ENCODE peak calls at places on chromosomes 3 and 15, in five cellular contexts. One of them, this sample, is unnamed.

GRCh38 chr3:14118400-14119165 is 6.1 kb downstream of the CHCHD4 start:
- DNase-seq in H7: no peak
- DNase-seq in GM12865: no peak
- DNase-seq in fibroblast of pulmonary artery: peak; percentile 75
- DNase-seq in cardiac fibroblast: peak; percentile 84
- DNase-seq in this sample: peak; percentile 64

GRCh38 chr3:154954750-154955149 is 125.4 kb upstream of the MME start:
- DNase-seq in cardiac fibroblast: peak; percentile 88
- DNase-seq in H7: peak; percentile 40
- DNase-seq in GM12865: peak; percentile 12
- DNase-seq in fibroblast of pulmonary artery: peak; percentile 87
- DNase-seq in this sample: no peak

GRCh38 chr15:33623010-33623409 is 312.2 kb downstream of the RYR3 start:
- DNase-seq in cardiac fibroblast: no peak
- DNase-seq in GM12865: peak; percentile 2
- DNase-seq in fibroblast of pulmonary artery: no peak
- DNase-seq in H7: peak; percentile 49
- DNase-seq in this sample: no peak

GRCh38 chr3:175274056-175274455 is 414.9 kb downstream of the NAALADL2 start:
- DNase-seq in fibroblast of pulmonary artery: no peak
- DNase-seq in GM12865: peak; percentile 91
- DNase-seq in cardiac fibroblast: no peak
- DNase-seq in H7: no peak
- DNase-seq in this sample: no peak

GRCh38 chr15:32718082-32718821 is 448 bp downstream of the GREM1 start:
- DNase-seq in fibroblast of pulmonary artery: no peak
- DNase-seq in H7: peak; percentile 76
- DNase-seq in GM12865: no peak
- DNase-seq in cardiac fibroblast: no peak
- DNase-seq in this sample: no peak

GRCh38 chr3:30779686-30780287 is 114.7 kb downstream of the GADL1 start:
- DNase-seq in H7: peak; percentile 13
- DNase-seq in fibroblast of pulmonary artery: peak; percentile 61
- DNase-seq in GM12865: peak; percentile 25
- DNase-seq in cardiac fibroblast: peak; percentile 50
- DNase-seq in this sample: peak; percentile 32

GRCh38 chr3:138441256-138441655 is 6.8 kb downstream of the ESYT3 start:
- DNase-seq in H7: peak; percentile 44
- DNase-seq in GM12865: no peak
- DNase-seq in fibroblast of pulmonary artery: no peak
- DNase-seq in cardiac fibroblast: no peak
- DNase-seq in this sample: no peak

GRCh38 chr3:87333393-87333892 is 57.1 kb upstream of the POU1F1 start:
- DNase-seq in cardiac fibroblast: peak; percentile 63
- DNase-seq in H7: no peak
- DNase-seq in GM12865: no peak
- DNase-seq in fibroblast of pulmonary artery: peak; percentile 91
- DNase-seq in this sample: peak; percentile 89

GRCh38 chr15:45376300-45376928 is 1.9 kb downstream of the GATM start:
- DNase-seq in H7: no peak
- DNase-seq in cardiac fibroblast: no peak
- DNase-seq in GM12865: no peak
- DNase-seq in fibroblast of pulmonary artery: no peak
- DNase-seq in this sample: no peak

GRCh38 chr15:93929375-93930094 is 301.8 kb upstream of the MCTP2 start:
- DNase-seq in GM12865: no peak
- DNase-seq in cardiac fibroblast: peak; percentile 63
- DNase-seq in H7: peak; percentile 12
- DNase-seq in fibroblast of pulmonary artery: peak; percentile 47
- DNase-seq in this sample: no peak

GRCh38 chr3:69326821-69327433 is 59.0 kb downstream of the FRMD4B start:
- DNase-seq in cardiac fibroblast: no peak
- DNase-seq in fibroblast of pulmonary artery: no peak
- DNase-seq in H7: no peak
- DNase-seq in GM12865: peak; percentile 89
- DNase-seq in this sample: no peak

GRCh38 chr3:55226696-55227095 is 260.4 kb downstream of the WNT5A start:
- DNase-seq in GM12865: no peak
- DNase-seq in cardiac fibroblast: no peak
- DNase-seq in fibroblast of pulmonary artery: no peak
- DNase-seq in H7: no peak
- DNase-seq in this sample: peak; percentile 51

GRCh38 chr15:91866971-91867372 is 13.5 kb downstream of the SLCO3A1 start:
- DNase-seq in GM12865: no peak
- DNase-seq in cardiac fibroblast: peak; percentile 51
- DNase-seq in fibroblast of pulmonary artery: peak; percentile 30
- DNase-seq in H7: peak; percentile 35
- DNase-seq in this sample: no peak

GRCh38 chr3:144774897-144775296 is 803.3 kb downstream of the DIPK2A start:
- DNase-seq in fibroblast of pulmonary artery: no peak
- DNase-seq in GM12865: peak; percentile 21
- DNase-seq in cardiac fibroblast: no peak
- DNase-seq in H7: no peak
- DNase-seq in this sample: peak; percentile 97

GRCh38 chr15:90315276-90315982 is 36.7 kb upstream of the ZNF774 start:
- DNase-seq in cardiac fibroblast: peak; percentile 96
- DNase-seq in H7: no peak
- DNase-seq in fibroblast of pulmonary artery: peak; percentile 96
- DNase-seq in GM12865: no peak
- DNase-seq in this sample: peak; percentile 56

GRCh38 chr3:29486087-29486486 is 205.2 kb downstream of the RBMS3 start:
- DNase-seq in fibroblast of pulmonary artery: peak; percentile 95
- DNase-seq in cardiac fibroblast: peak; percentile 93
- DNase-seq in GM12865: peak; percentile 54
- DNase-seq in H7: no peak
- DNase-seq in this sample: peak; percentile 61

GRCh38 chr15:36356978-36357582 is 222.3 kb upstream of the CDIN1 start:
- DNase-seq in cardiac fibroblast: peak; percentile 76
- DNase-seq in H7: no peak
- DNase-seq in GM12865: no peak
- DNase-seq in fibroblast of pulmonary artery: peak; percentile 69
- DNase-seq in this sample: peak; percentile 69

GRCh38 chr15:59087731-59088130 is 17.2 kb upstream of the CCNB2 start:
- DNase-seq in cardiac fibroblast: no peak
- DNase-seq in GM12865: no peak
- DNase-seq in fibroblast of pulmonary artery: no peak
- DNase-seq in H7: no peak
- DNase-seq in this sample: no peak

GRCh38 chr15:66830358-66830757 is 128.3 kb downstream of the SMAD6 start:
- DNase-seq in fibroblast of pulmonary artery: peak; percentile 70
- DNase-seq in H7: no peak
- DNase-seq in GM12865: no peak
- DNase-seq in cardiac fibroblast: peak; percentile 85
- DNase-seq in this sample: peak; percentile 92

GRCh38 chr15:69926011-69926410 is 171.7 kb downstream of the TLE3 start:
- DNase-seq in H7: no peak
- DNase-seq in cardiac fibroblast: peak; percentile 10
- DNase-seq in GM12865: no peak
- DNase-seq in fibroblast of pulmonary artery: peak; percentile 20
- DNase-seq in this sample: no peak

DNA sequence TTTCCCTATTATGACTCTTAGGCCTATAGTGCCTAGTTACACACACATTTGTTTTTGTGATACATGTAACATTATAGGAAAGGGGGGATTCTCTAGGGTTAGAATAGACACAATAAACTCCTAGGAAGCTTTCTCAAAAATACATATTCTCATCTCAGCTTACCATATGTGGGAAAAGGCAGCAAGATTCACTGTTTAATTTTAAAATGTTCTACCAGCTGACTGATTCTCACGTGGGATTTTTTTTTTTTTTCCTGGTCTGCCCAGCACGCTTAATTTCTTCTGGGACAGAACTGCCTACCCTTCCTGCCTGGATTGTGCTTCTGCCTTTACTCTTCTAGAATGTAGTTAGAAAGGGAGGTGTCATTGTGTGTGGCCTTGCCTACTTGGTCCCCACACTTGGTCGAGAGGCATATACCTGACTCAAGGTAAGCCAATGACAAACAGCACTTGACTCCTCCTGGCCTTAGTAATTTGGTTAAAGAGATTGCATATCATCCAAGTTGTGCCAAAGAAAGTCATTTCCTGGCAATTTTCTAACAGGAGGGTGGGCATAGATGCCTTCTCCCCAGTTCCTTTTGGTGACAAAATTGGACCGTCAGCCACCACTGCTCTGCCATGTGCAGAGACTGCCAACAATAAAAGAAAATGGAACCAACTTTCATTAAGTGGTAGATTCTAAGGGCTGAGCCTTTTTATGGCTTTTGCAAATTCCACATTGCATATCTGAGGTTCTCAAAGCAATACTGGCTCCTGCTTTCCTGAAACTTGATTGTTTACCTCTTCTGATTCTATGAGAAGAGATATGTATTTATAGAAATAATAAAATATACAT is 8.0 kb upstream of the LEKR1 start:
- DNase-seq in GM12865: peak; percentile 32
- DNase-seq in fibroblast of pulmonary artery: no peak
- DNase-seq in cardiac fibroblast: no peak
- DNase-seq in H7: no peak
- DNase-seq in this sample: no peak
- H3K4me3 ChIP-seq in GM12865: peak overlapping the region; percentile 83
- H3K4me3 ChIP-seq in fibroblast of pulmonary artery: no peak overlapping the region
- H3K4me3 ChIP-seq in cardiac fibroblast: no peak overlapping the region
- H3K4me3 ChIP-seq in H7: no peak overlapping the region
- H3K4me3 ChIP-seq in this sample: peak overlapping the region; percentile 41

DNA sequence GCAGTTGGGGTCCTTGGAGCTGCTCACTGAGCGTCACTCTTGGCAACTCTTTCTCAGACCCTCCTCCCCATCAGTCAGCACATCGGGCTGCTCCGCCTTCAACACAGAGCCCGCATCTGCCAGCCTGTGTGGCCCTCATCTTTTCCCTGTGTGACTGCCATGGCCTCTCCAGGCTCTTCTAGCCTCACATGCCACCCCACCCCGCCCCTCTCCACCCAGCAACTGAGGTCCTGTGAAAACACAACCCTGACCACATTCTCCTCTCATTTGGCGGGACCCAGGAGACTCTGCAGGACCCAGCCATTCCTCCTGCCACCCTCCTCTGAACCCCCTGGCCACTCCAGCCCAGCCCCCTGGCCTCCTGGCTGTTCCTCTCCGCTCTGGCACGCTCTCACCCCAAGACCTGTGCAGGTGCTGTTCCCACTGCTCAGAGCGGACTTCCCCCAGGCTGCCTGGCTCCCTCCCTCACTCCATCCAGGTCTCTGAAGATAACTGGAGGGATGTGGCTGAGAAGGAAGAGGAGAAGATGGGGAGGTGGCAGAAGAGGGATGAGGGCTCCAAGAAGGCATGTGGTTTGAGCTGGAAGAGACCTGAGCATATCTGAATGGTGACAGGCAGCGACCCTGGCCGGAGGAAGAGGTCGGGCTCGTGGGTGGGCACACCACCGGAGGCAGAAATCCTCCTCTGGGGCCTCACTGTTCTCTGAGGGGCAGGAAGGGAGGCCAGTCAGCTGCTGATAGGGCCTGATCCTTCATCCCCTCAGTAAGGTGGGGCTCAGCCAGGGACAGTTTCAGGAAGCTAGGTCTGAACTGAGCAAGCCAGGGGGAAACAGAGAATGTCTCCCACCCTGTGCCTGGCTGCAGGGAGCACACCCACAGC is 111.2 kb upstream of the RPL32 start:
- DNase-seq in H7: peak; percentile 56
- DNase-seq in GM12865: no peak
- DNase-seq in cardiac fibroblast: no peak
- DNase-seq in fibroblast of pulmonary artery: no peak
- DNase-seq in this sample: no peak
- H3K4me3 ChIP-seq in H7: no peak overlapping the region
- H3K4me3 ChIP-seq in GM12865: no peak overlapping the region
- H3K4me3 ChIP-seq in cardiac fibroblast: no peak overlapping the region
- H3K4me3 ChIP-seq in fibroblast of pulmonary artery: no peak overlapping the region
- H3K4me3 ChIP-seq in this sample: no peak overlapping the region

DNA sequence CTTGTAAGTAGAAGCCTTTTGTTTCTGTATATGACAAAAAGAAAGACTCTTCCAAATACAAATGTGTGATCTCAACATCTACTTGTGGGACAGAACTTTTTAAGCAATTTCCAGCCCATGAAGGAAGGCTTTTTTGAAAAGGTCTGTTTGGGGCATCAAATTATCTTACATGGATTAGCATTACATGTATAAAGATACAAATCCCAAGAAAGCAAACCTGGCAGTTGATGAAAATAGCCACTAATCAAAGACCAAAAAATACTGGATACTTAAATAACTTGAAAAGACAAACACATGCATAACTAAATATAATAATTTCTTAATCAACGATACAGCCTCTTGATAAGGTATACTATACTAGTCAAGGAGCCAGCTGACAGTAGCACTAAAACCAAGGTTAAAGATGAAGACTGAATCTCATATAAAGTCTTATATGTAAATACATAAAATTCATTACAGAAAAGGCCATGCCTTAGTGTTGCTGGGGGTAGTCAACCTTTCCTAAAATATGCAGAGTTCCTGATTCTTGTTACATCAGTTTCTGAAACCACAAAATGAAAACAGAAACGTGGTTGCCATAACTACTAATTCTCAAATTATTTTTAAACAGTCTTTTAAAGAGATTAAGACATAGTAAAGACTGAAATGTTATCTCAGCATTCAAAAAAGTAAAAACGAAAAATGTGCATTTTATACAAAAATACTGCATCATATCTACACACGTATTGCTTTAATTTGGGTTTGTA is 2.0 kb downstream of the ANKRD28 start:
- DNase-seq in cardiac fibroblast: peak; percentile 74
- DNase-seq in fibroblast of pulmonary artery: peak; percentile 79
- DNase-seq in GM12865: peak; percentile 74
- DNase-seq in H7: no peak
- DNase-seq in this sample: no peak
- H3K4me3 ChIP-seq in cardiac fibroblast: peak overlapping the region; percentile 66
- H3K4me3 ChIP-seq in fibroblast of pulmonary artery: peak overlapping the region; percentile 76
- H3K4me3 ChIP-seq in GM12865: peak overlapping the region; percentile 67
- H3K4me3 ChIP-seq in H7: no peak overlapping the region
- H3K4me3 ChIP-seq in this sample: peak overlapping the region; percentile 76

GRCh38 chr3:43998841-43999805 is 242.6 kb upstream of the TOPAZ1 start:
- DNase-seq in H7: peak; percentile 92
- DNase-seq in GM12865: peak; percentile 92
- DNase-seq in cardiac fibroblast: peak; percentile 46
- DNase-seq in fibroblast of pulmonary artery: peak; percentile 18
- DNase-seq in this sample: peak; percentile 75

GRCh38 chr3:43998374-43998840 is 243.3 kb upstream of the TOPAZ1 start:
- DNase-seq in cardiac fibroblast: no peak
- DNase-seq in fibroblast of pulmonary artery: no peak
- DNase-seq in GM12865: no peak
- DNase-seq in H7: peak; percentile 71
- DNase-seq in this sample: no peak

GRCh38 chr3:44001072-44001471 is 240.6 kb upstream of the TOPAZ1 start:
- DNase-seq in cardiac fibroblast: no peak
- DNase-seq in fibroblast of pulmonary artery: no peak
- DNase-seq in H7: no peak
- DNase-seq in GM12865: no peak
- DNase-seq in this sample: no peak

GRCh38 chr3:44000586-44000985 is 241.1 kb upstream of the TOPAZ1 start:
- DNase-seq in fibroblast of pulmonary artery: no peak
- DNase-seq in H7: no peak
- DNase-seq in cardiac fibroblast: peak; percentile 19
- DNase-seq in GM12865: peak; percentile 70
- DNase-seq in this sample: peak; percentile 85

DNA sequence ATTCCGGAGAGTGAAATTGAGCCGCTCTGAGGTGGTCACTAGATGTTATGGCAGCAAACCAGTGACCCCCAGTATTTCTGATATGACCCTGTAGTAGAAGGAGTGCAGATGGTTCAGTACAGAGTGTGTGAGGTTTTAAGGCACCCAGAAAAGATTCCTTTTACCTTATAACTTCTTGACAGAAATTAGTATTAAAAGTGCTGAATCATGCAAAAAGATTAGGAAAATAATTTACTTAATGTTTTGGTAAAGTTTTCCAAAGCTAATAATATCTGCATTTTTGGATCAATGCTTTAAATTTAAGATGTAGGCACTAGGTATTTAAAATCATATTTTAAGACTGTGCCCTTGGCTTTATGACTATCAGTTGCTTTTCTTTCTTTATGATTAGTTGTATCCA is 241.8 kb upstream of the TOPAZ1 start:
- DNase-seq in fibroblast of pulmonary artery: no peak
- DNase-seq in GM12865: no peak
- DNase-seq in cardiac fibroblast: no peak
- DNase-seq in H7: no peak
- DNase-seq in this sample: no peak
- H3K4me3 ChIP-seq in fibroblast of pulmonary artery: no peak overlapping the region
- H3K4me3 ChIP-seq in GM12865: peak overlapping the region; percentile 69
- H3K4me3 ChIP-seq in cardiac fibroblast: peak overlapping the region; percentile 77
- H3K4me3 ChIP-seq in H7: no peak overlapping the region
- H3K4me3 ChIP-seq in this sample: peak overlapping the region; percentile 77